ENCODE peak calls at places on chromosomes 7 and 10, in six cellular contexts. J is choroid plexus epithelial cell; S is foreskin fibroblast; H is RWPE1; N is ovary; W is CD4-positive, alpha-beta T cell. R is an unnamed sample.

GRCh38 chr7:115019882-115020605 is 98.2 kb downstream of the MDFIC start:
- DNase-seq in J (no peak), N (no peak), W (no peak), H (no peak), S (no peak), R (no peak)

GRCh38 chr7:94706991-94707390 is 51.1 kb upstream of the SGCE start:
- DNase-seq in S (no peak), W (no peak), J (no peak), N (no peak), H (no peak), R (no peak)

GRCh38 chr7:1087952-1088920 is at the start of gene GPER1:
- DNase-seq in H (peak; percentile 65), N (peak; percentile 65), J (peak; percentile 18), S (peak; percentile 24), W (no peak), R (no peak)

GRCh38 chr10:127195571-127196226 is 692 bp downstream of the INSYN2A start:
- DNase-seq in W (no peak), H (peak; percentile 19), N (peak; percentile 28), J (peak; percentile 28), S (no peak), R (no peak)

GRCh38 chr7:131556912-131557457 is 557 bp upstream of the PODXL start:
- DNase-seq in N (no peak), J (no peak), S (no peak), W (no peak), H (no peak), R (no peak)

GRCh38 chr7:126398285-126398684 is 854.5 kb downstream of the GRM8 start:
- DNase-seq in N (no peak), J (no peak), H (no peak), W (no peak), S (no peak), R (no peak)

GRCh38 chr10:56633876-56634452 is 272.9 kb upstream of the ZWINT start:
- DNase-seq in S (no peak), J (no peak), W (no peak), N (no peak), H (no peak), R (peak; percentile 39)

GRCh38 chr10:60073397-60073780 is 167.0 kb upstream of the CCDC6 start:
- DNase-seq in H (no peak), W (no peak), S (no peak), N (no peak), J (peak; percentile 6), R (no peak)

GRCh38 chr7:140672382-140673062 is at the start of gene ADCK2:
- DNase-seq in H (peak; percentile 76), S (no peak), J (peak; percentile 15), N (peak; percentile 72), W (peak; percentile 50), R (peak; percentile 93)

GRCh38 chr7:138848056-138848975 is 50.3 kb upstream of the ATP6V0A4 start:
- DNase-seq in J (peak; percentile 61), W (no peak), H (no peak), S (no peak), N (no peak), R (no peak)

DNA sequence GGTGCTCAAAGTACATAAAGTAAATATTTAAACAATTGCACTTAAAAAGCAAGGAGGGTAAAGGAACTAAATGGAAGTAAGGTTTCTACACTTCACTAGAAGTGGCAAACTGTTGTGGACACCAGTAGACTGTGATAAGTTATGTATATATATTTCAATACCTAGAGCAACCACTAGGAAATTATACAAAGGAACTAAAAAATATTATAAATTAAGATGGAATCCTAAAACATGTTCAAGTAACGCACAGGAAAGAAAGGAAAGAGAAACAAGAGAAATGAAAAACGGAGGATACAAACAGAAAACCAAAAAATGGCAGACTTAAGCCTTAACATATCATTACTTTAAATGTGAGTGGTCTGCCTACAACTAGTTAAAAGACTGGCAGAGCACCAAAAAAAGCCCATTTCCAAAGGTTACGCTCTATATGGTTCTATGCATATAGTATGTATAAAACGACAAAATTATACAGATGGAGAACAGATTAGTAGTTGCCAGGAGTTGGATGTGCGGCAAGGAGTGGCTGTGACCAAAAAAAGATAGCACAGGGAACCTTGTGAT is 19.0 kb downstream of the VPS41 start:
- DNase-seq in H (no peak), W (no peak), N (no peak), S (no peak), J (no peak), R (no peak)
- TF ChIP-seq CTCF in H (peak; percentile 23), W (no peak), N (no peak), S (peak; percentile 4), J (no peak), R (no peak)

DNA sequence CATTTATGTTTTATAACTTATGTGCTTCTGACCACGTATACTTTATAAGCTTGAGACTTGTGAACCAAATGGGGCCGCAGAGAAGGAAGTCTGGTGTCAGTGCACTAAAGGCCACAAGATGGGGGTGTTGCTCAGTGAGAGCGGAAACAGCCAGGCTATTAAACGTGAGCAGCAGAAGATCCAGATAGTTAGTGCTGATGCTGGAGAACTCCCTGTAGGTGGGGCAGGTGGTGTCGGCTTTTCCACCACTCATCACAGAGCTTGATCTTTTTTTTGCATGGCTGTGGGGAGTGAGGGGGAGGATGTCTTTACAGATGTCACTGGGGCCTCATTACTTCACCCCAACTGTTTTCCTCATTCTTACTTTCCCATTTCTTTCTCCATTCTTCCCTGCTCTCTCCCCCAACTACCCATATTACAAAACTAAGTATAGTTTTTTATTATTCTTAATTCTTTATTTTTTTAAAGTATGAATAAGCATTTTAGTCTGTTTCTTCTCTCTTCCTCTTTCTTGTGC is 34.7 kb downstream of the ACADSB start:
- DNase-seq in J (peak; percentile 87), H (peak; percentile 82), N (peak; percentile 9), S (peak; percentile 45), W (peak; percentile 13), R (peak; percentile 70)
- TF ChIP-seq CTCF in J (peak; percentile 97), H (peak; percentile 80), N (no peak), S (peak; percentile 94), W (peak; percentile 69), R (peak; percentile 66)

GRCh38 chr7:7351832-7352231 is 169.5 kb downstream of the C1GALT1 start:
- DNase-seq in S (no peak), W (no peak), J (no peak), H (no peak), N (no peak), R (no peak)

GRCh38 chr7:7354674-7355073 is 172.3 kb downstream of the C1GALT1 start:
- DNase-seq in J (no peak), N (no peak), S (no peak), W (no peak), H (no peak), R (no peak)

GRCh38 chr7:7351156-7351555 is 168.8 kb downstream of the C1GALT1 start:
- DNase-seq in W (no peak), S (no peak), H (no peak), N (no peak), J (no peak), R (no peak)

GRCh38 chr7:7349156-7349555 is 166.8 kb downstream of the C1GALT1 start:
- DNase-seq in J (no peak), W (no peak), H (no peak), N (no peak), S (no peak), R (no peak)

DNA sequence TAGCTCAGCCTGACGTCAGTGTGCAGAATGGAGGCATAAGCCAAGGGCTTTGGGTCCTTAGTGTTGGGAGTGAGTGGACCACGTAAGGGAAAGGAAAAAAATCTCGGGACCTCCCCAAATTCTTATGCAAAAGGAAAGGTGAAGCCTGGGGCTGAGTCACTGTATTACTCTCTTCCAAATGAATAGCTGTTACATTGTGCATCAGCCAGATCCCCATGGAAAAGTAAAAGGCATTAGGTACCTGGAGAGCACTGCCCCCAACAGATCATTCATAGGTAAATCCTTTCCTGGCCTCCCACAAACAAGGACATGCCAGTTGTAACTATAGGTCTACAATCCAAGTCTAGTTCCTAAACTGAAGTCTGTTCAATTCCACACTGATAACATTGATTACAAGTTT is 170.5 kb downstream of the C1GALT1 start:
- DNase-seq in N (no peak), S (no peak), J (no peak), W (no peak), H (peak; percentile 15), R (no peak)
- TF ChIP-seq CTCF in N (no peak), S (no peak), J (no peak), W (no peak), H (no peak), R (no peak)

GRCh38 chr7:37833818-37834146 is 14.6 kb upstream of the NME8 start:
- DNase-seq in H (no peak), N (no peak), S (no peak), W (no peak), J (no peak), R (no peak)
- TF ChIP-seq CTCF in H (peak; percentile 49), N (no peak), S (no peak), W (peak; percentile 57), J (no peak), R (no peak)

GRCh38 chr7:149811221-149811620 is 27.0 kb upstream of the ZNF862 start:
- DNase-seq in N (no peak), W (no peak), H (no peak), S (peak; percentile 4), J (peak; percentile 45), R (no peak)
- TF ChIP-seq CTCF in N (no peak), W (no peak), H (no peak), S (peak; percentile 35), J (peak; percentile 63), R (no peak)

GRCh38 chr10:72694476-72695369 is 2.8 kb downstream of the MCU start:
- DNase-seq in H (peak; percentile 38), S (peak; percentile 38), J (peak; percentile 74), W (no peak), N (no peak), R (no peak)
- TF ChIP-seq CTCF in H (peak; percentile 59), S (peak; percentile 58), J (peak; percentile 65), W (peak; percentile 43), N (no peak), R (no peak)

DNA sequence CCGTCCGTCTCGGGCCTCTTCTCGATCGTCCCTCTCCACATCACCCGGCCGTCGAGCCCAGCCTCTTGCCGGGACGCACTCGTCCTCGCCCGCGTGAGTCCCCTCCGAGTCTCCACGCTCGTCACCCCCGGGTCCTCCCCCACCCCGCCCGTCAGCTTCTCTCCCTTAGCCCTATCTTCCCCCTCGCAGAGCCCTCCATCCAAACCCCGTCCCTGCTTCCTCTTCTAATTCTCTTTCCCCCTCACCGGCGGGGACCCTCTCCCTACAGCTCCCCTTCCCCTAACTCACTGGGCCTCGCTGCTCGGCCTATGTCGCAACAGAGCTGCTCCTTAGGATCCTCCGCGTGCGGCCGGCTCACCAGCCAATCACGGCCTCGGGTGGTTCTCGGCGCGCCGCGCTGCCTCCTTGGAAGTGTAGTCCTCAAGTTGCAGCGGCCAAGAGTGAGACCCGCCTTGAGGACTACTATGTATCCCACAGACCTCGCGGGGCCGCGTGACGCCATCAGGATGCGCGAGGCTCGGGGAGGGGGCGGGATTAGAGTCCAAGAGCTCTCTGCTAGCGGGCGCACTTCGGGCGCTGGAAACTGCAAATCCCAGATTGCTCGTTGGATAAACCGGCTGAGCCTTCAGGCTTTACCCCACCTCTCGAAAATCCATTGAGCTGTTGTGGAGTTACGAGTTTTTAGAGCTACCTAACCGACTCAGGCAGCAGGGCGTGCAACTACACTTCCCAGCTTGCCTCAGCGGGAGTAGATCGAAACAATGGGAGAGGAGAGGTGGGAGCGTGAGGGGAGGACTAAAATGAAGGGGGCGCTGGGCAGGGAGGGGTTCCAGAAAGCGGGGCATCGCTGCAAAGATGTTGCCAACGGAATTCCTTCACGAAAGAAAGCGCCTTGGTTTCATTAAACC is at the start of gene ABCF2:
- DNase-seq in W (peak; percentile 93), N (peak; percentile 98), J (peak; percentile 99), H (peak; percentile 98), S (peak; percentile 99), R (peak; percentile 99)
- TF ChIP-seq CTCF in W (no peak), N (no peak), J (peak; percentile 1), H (no peak), S (no peak), R (no peak)

R was measured in GM13976.